ENCODE peak calls at places on chromosomes 2 and 18, in ten cellular contexts. One of them, this sample, is unnamed.

GRCh38 chr2:66575625-66576371 is 140.9 kb downstream of the MEIS1 start:
- DNase-seq in HCT116: no peak
- DNase-seq in Panc1: no peak
- DNase-seq in SK-N-MC: no peak
- DNase-seq in GM12878: no peak
- DNase-seq in sigmoid colon: peak; percentile 89
- DNase-seq in breast epithelium: no peak
- DNase-seq in esophagus muscularis mucosa: no peak
- DNase-seq in SK-N-SH: peak; percentile 69
- DNase-seq in GM12892: no peak
- DNase-seq in this sample: no peak

GRCh38 chr2:72815655-72816268 is 10.1 kb downstream of the EXOC6B start:
- DNase-seq in SK-N-MC: no peak
- DNase-seq in breast epithelium: no peak
- DNase-seq in esophagus muscularis mucosa: no peak
- DNase-seq in Panc1: no peak
- DNase-seq in GM12892: no peak
- DNase-seq in sigmoid colon: no peak
- DNase-seq in HCT116: no peak
- DNase-seq in SK-N-SH: no peak
- DNase-seq in GM12878: no peak
- DNase-seq in this sample: no peak

GRCh38 chr2:190904644-190905043 is 24.0 kb downstream of the GLS start:
- DNase-seq in breast epithelium: no peak
- DNase-seq in esophagus muscularis mucosa: no peak
- DNase-seq in HCT116: no peak
- DNase-seq in sigmoid colon: no peak
- DNase-seq in GM12892: no peak
- DNase-seq in GM12878: no peak
- DNase-seq in SK-N-SH: no peak
- DNase-seq in Panc1: no peak
- DNase-seq in SK-N-MC: no peak
- DNase-seq in this sample: no peak

GRCh38 chr2:240650254-240650965 is 25.1 kb downstream of the GPR35 start:
- DNase-seq in sigmoid colon: peak; percentile 29
- DNase-seq in esophagus muscularis mucosa: peak; percentile 68
- DNase-seq in SK-N-SH: no peak
- DNase-seq in breast epithelium: no peak
- DNase-seq in HCT116: no peak
- DNase-seq in SK-N-MC: no peak
- DNase-seq in GM12892: no peak
- DNase-seq in GM12878: no peak
- DNase-seq in Panc1: no peak
- DNase-seq in this sample: no peak

GRCh38 chr2:236180831-236181453 is 12.8 kb upstream of the GBX2 start:
- DNase-seq in breast epithelium: no peak
- DNase-seq in esophagus muscularis mucosa: no peak
- DNase-seq in SK-N-SH: peak; percentile 84
- DNase-seq in GM12878: no peak
- DNase-seq in HCT116: peak; percentile 42
- DNase-seq in sigmoid colon: peak; percentile 66
- DNase-seq in Panc1: peak; percentile 47
- DNase-seq in SK-N-MC: peak; percentile 77
- DNase-seq in GM12892: no peak
- DNase-seq in this sample: peak; percentile 50

GRCh38 chr2:32688511-32688910 is 60.7 kb downstream of the TTC27 start:
- DNase-seq in breast epithelium: no peak
- DNase-seq in SK-N-MC: peak; percentile 44
- DNase-seq in sigmoid colon: no peak
- DNase-seq in SK-N-SH: no peak
- DNase-seq in HCT116: no peak
- DNase-seq in GM12892: no peak
- DNase-seq in Panc1: no peak
- DNase-seq in GM12878: no peak
- DNase-seq in esophagus muscularis mucosa: no peak
- DNase-seq in this sample: no peak

GRCh38 chr2:26144031-26144430 is 28.9 kb upstream of the GAREM2 start:
- DNase-seq in GM12892: no peak
- DNase-seq in GM12878: no peak
- DNase-seq in sigmoid colon: no peak
- DNase-seq in breast epithelium: no peak
- DNase-seq in esophagus muscularis mucosa: no peak
- DNase-seq in Panc1: no peak
- DNase-seq in SK-N-SH: no peak
- DNase-seq in SK-N-MC: no peak
- DNase-seq in HCT116: no peak
- DNase-seq in this sample: no peak

GRCh38 chr2:179412116-179412515 is 147.5 kb upstream of the SESTD1 start:
- DNase-seq in GM12892: no peak
- DNase-seq in SK-N-SH: no peak
- DNase-seq in GM12878: no peak
- DNase-seq in sigmoid colon: no peak
- DNase-seq in Panc1: no peak
- DNase-seq in breast epithelium: no peak
- DNase-seq in SK-N-MC: no peak
- DNase-seq in esophagus muscularis mucosa: no peak
- DNase-seq in HCT116: no peak
- DNase-seq in this sample: no peak

GRCh38 chr2:26786207-26787023 is 559 bp downstream of the CENPA start:
- DNase-seq in esophagus muscularis mucosa: no peak
- DNase-seq in SK-N-MC: no peak
- DNase-seq in breast epithelium: no peak
- DNase-seq in GM12892: peak; percentile 39
- DNase-seq in HCT116: no peak
- DNase-seq in Panc1: no peak
- DNase-seq in SK-N-SH: peak; percentile 52
- DNase-seq in GM12878: no peak
- DNase-seq in sigmoid colon: no peak
- DNase-seq in this sample: no peak

GRCh38 chr2:179579744-179580143 is 281.7 kb downstream of the ZNF385B start:
- DNase-seq in breast epithelium: no peak
- DNase-seq in SK-N-SH: no peak
- DNase-seq in GM12878: no peak
- DNase-seq in HCT116: no peak
- DNase-seq in Panc1: no peak
- DNase-seq in GM12892: no peak
- DNase-seq in SK-N-MC: no peak
- DNase-seq in sigmoid colon: no peak
- DNase-seq in esophagus muscularis mucosa: no peak
- DNase-seq in this sample: no peak

GRCh38 chr2:37156071-37156856 is 516 bp downstream of the EIF2AK2 start:
- DNase-seq in GM12878: no peak
- DNase-seq in SK-N-MC: no peak
- DNase-seq in Panc1: no peak
- DNase-seq in sigmoid colon: peak; percentile 87
- DNase-seq in HCT116: peak; percentile 7
- DNase-seq in SK-N-SH: peak; percentile 61
- DNase-seq in breast epithelium: no peak
- DNase-seq in esophagus muscularis mucosa: no peak
- DNase-seq in GM12892: no peak
- DNase-seq in this sample: peak; percentile 38

GRCh38 chr2:140589273-140589672 is 1541.5 kb downstream of the LRP1B start:
- DNase-seq in breast epithelium: no peak
- DNase-seq in Panc1: no peak
- DNase-seq in HCT116: no peak
- DNase-seq in esophagus muscularis mucosa: no peak
- DNase-seq in SK-N-MC: no peak
- DNase-seq in GM12878: no peak
- DNase-seq in GM12892: no peak
- DNase-seq in sigmoid colon: no peak
- DNase-seq in SK-N-SH: no peak
- DNase-seq in this sample: no peak

GRCh38 chr2:53512071-53512841 is 255.3 kb upstream of the CHAC2 start:
- DNase-seq in HCT116: no peak
- DNase-seq in sigmoid colon: no peak
- DNase-seq in Panc1: no peak
- DNase-seq in breast epithelium: no peak
- DNase-seq in SK-N-MC: no peak
- DNase-seq in GM12892: no peak
- DNase-seq in GM12878: no peak
- DNase-seq in SK-N-SH: no peak
- DNase-seq in esophagus muscularis mucosa: no peak
- DNase-seq in this sample: no peak

GRCh38 chr2:14385043-14385442 is 247.5 kb upstream of the LRATD1 start:
- DNase-seq in SK-N-MC: no peak
- DNase-seq in GM12892: no peak
- DNase-seq in HCT116: no peak
- DNase-seq in GM12878: no peak
- DNase-seq in sigmoid colon: no peak
- DNase-seq in esophagus muscularis mucosa: no peak
- DNase-seq in Panc1: no peak
- DNase-seq in SK-N-SH: no peak
- DNase-seq in breast epithelium: no peak
- DNase-seq in this sample: no peak

GRCh38 chr18:23453657-23454011 is 547 bp downstream of the RIOK3 start:
- DNase-seq in SK-N-SH: no peak
- DNase-seq in GM12878: no peak
- DNase-seq in esophagus muscularis mucosa: no peak
- DNase-seq in SK-N-MC: no peak
- DNase-seq in breast epithelium: no peak
- DNase-seq in Panc1: no peak
- DNase-seq in GM12892: no peak
- DNase-seq in sigmoid colon: no peak
- DNase-seq in HCT116: no peak
- DNase-seq in this sample: no peak

GRCh38 chr2:49516427-49516826 is 362.1 kb upstream of the FSHR start:
- DNase-seq in GM12892: no peak
- DNase-seq in GM12878: no peak
- DNase-seq in SK-N-SH: peak; percentile 25
- DNase-seq in sigmoid colon: no peak
- DNase-seq in SK-N-MC: no peak
- DNase-seq in esophagus muscularis mucosa: no peak
- DNase-seq in HCT116: no peak
- DNase-seq in breast epithelium: no peak
- DNase-seq in Panc1: no peak
- DNase-seq in this sample: no peak
- TF ChIP-seq POLR2AphosphoS5 in GM12892: no peak
- TF ChIP-seq POLR2AphosphoS5 in GM12878: no peak
- TF ChIP-seq POLR2AphosphoS5 in SK-N-SH: no peak
- TF ChIP-seq POLR2AphosphoS5 in sigmoid colon: no peak
- TF ChIP-seq POLR2AphosphoS5 in SK-N-MC: no peak
- TF ChIP-seq POLR2AphosphoS5 in esophagus muscularis mucosa: no peak
- TF ChIP-seq POLR2AphosphoS5 in HCT116: no peak
- TF ChIP-seq POLR2AphosphoS5 in breast epithelium: no peak
- TF ChIP-seq POLR2AphosphoS5 in Panc1: no peak
- TF ChIP-seq POLR2AphosphoS5 in this sample: no peak

GRCh38 chr2:238296638-238297457 is 8.4 kb upstream of the PER2 start:
- DNase-seq in breast epithelium: no peak
- DNase-seq in GM12878: no peak
- DNase-seq in sigmoid colon: peak; percentile 56
- DNase-seq in SK-N-SH: no peak
- DNase-seq in Panc1: no peak
- DNase-seq in GM12892: no peak
- DNase-seq in HCT116: no peak
- DNase-seq in esophagus muscularis mucosa: no peak
- DNase-seq in SK-N-MC: no peak
- DNase-seq in this sample: no peak

GRCh38 chr2:238304116-238304515 is 15.7 kb upstream of the PER2 start:
- DNase-seq in GM12878: no peak
- DNase-seq in sigmoid colon: peak; percentile 25
- DNase-seq in HCT116: no peak
- DNase-seq in esophagus muscularis mucosa: no peak
- DNase-seq in SK-N-SH: no peak
- DNase-seq in Panc1: no peak
- DNase-seq in SK-N-MC: no peak
- DNase-seq in GM12892: no peak
- DNase-seq in breast epithelium: no peak
- DNase-seq in this sample: no peak

GRCh38 chr2:238302751-238303150 is 14.3 kb upstream of the PER2 start:
- DNase-seq in breast epithelium: no peak
- DNase-seq in GM12892: no peak
- DNase-seq in SK-N-SH: no peak
- DNase-seq in HCT116: no peak
- DNase-seq in esophagus muscularis mucosa: no peak
- DNase-seq in sigmoid colon: peak; percentile 46
- DNase-seq in GM12878: no peak
- DNase-seq in Panc1: no peak
- DNase-seq in SK-N-MC: no peak
- DNase-seq in this sample: no peak

GRCh38 chr2:238302076-238302475 is 13.7 kb upstream of the PER2 start:
- DNase-seq in esophagus muscularis mucosa: no peak
- DNase-seq in GM12878: no peak
- DNase-seq in Panc1: no peak
- DNase-seq in SK-N-SH: no peak
- DNase-seq in GM12892: no peak
- DNase-seq in SK-N-MC: no peak
- DNase-seq in sigmoid colon: no peak
- DNase-seq in HCT116: no peak
- DNase-seq in breast epithelium: no peak
- DNase-seq in this sample: no peak

GRCh38 chr2:238299803-238300202 is 11.4 kb upstream of the PER2 start:
- DNase-seq in Panc1: no peak
- DNase-seq in breast epithelium: no peak
- DNase-seq in SK-N-MC: no peak
- DNase-seq in GM12892: no peak
- DNase-seq in SK-N-SH: no peak
- DNase-seq in GM12878: no peak
- DNase-seq in sigmoid colon: peak; percentile 54
- DNase-seq in esophagus muscularis mucosa: no peak
- DNase-seq in HCT116: no peak
- DNase-seq in this sample: peak; percentile 75
- TF ChIP-seq POLR2AphosphoS5 in Panc1: no peak
- TF ChIP-seq POLR2AphosphoS5 in breast epithelium: peak; percentile 68
- TF ChIP-seq POLR2AphosphoS5 in SK-N-MC: no peak
- TF ChIP-seq POLR2AphosphoS5 in GM12892: no peak
- TF ChIP-seq POLR2AphosphoS5 in SK-N-SH: no peak
- TF ChIP-seq POLR2AphosphoS5 in GM12878: no peak
- TF ChIP-seq POLR2AphosphoS5 in sigmoid colon: no peak
- TF ChIP-seq POLR2AphosphoS5 in esophagus muscularis mucosa: no peak
- TF ChIP-seq POLR2AphosphoS5 in HCT116: no peak
- TF ChIP-seq POLR2AphosphoS5 in this sample: peak; percentile 67

DNA sequence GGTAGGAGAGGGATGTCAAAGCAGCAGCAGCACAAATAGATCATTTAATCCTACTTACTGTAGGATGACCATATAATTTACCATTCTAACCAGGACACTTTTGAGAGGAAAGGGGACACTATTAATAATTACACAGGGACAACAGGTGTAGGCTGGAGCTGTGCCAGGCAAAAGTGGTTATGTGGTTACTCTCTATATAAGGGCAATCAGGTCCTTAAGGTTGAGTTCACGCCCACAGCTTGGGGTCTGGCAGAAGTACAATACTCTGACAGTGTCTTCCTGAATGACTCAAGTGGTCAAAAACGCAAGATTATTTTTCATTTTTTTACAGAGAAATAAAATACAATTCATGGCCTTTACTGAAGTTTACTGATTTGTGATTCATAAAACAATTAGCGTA is 2.8 kb downstream of the PREPL start:
- DNase-seq in sigmoid colon: peak; percentile 65
- DNase-seq in esophagus muscularis mucosa: no peak
- DNase-seq in SK-N-SH: no peak
- DNase-seq in HCT116: no peak
- DNase-seq in GM12892: peak; percentile 13
- DNase-seq in GM12878: peak; percentile 64
- DNase-seq in breast epithelium: no peak
- DNase-seq in Panc1: no peak
- DNase-seq in SK-N-MC: no peak
- DNase-seq in this sample: peak; percentile 72
- TF ChIP-seq POLR2AphosphoS5 in sigmoid colon: no peak
- TF ChIP-seq POLR2AphosphoS5 in esophagus muscularis mucosa: no peak
- TF ChIP-seq POLR2AphosphoS5 in SK-N-SH: no peak
- TF ChIP-seq POLR2AphosphoS5 in HCT116: no peak
- TF ChIP-seq POLR2AphosphoS5 in GM12892: no peak
- TF ChIP-seq POLR2AphosphoS5 in GM12878: no peak
- TF ChIP-seq POLR2AphosphoS5 in breast epithelium: no peak
- TF ChIP-seq POLR2AphosphoS5 in Panc1: no peak
- TF ChIP-seq POLR2AphosphoS5 in SK-N-MC: no peak
- TF ChIP-seq POLR2AphosphoS5 in this sample: no peak

GRCh38 chr18:76644580-76644979 is 149.5 kb upstream of the ZNF516 start:
- DNase-seq in Panc1: no peak
- DNase-seq in GM12878: no peak
- DNase-seq in esophagus muscularis mucosa: no peak
- DNase-seq in breast epithelium: no peak
- DNase-seq in SK-N-MC: no peak
- DNase-seq in sigmoid colon: no peak
- DNase-seq in SK-N-SH: no peak
- DNase-seq in HCT116: no peak
- DNase-seq in GM12892: no peak
- DNase-seq in this sample: no peak
- TF ChIP-seq POLR2AphosphoS5 in Panc1: no peak
- TF ChIP-seq POLR2AphosphoS5 in GM12878: no peak
- TF ChIP-seq POLR2AphosphoS5 in esophagus muscularis mucosa: no peak
- TF ChIP-seq POLR2AphosphoS5 in breast epithelium: no peak
- TF ChIP-seq POLR2AphosphoS5 in SK-N-MC: no peak
- TF ChIP-seq POLR2AphosphoS5 in sigmoid colon: no peak
- TF ChIP-seq POLR2AphosphoS5 in SK-N-SH: no peak
- TF ChIP-seq POLR2AphosphoS5 in HCT116: no peak
- TF ChIP-seq POLR2AphosphoS5 in GM12892: no peak
- TF ChIP-seq POLR2AphosphoS5 in this sample: no peak